ENCODE peak calls at places on chromosomes 4 and X, in six cellular contexts. One of them, this sample, is unnamed.
A peak's percentile ranks its signal among the peaks of the same experiment; 100 is the strongest.

GRCh38 chr4:142331132-142331531 is 515.0 kb downstream of the INPP4B start:
- DNase-seq in endothelial cell: no peak
- DNase-seq in stomach: no peak
- DNase-seq in cardiac muscle cell: no peak
- DNase-seq in Panc1: no peak
- DNase-seq in kidney epithelial cell: no peak
- DNase-seq in this sample: no peak

GRCh38 chr4:156294577-156294976 is 340.9 kb upstream of the CTSO start:
- DNase-seq in endothelial cell: peak; percentile 6
- DNase-seq in stomach: no peak
- DNase-seq in cardiac muscle cell: peak; percentile 49
- DNase-seq in Panc1: no peak
- DNase-seq in kidney epithelial cell: peak; percentile 73
- DNase-seq in this sample: peak; percentile 43

GRCh38 chrX:119790977-119791436 is 423 bp downstream of the RPL39 start:
- DNase-seq in endothelial cell: no peak
- DNase-seq in stomach: no peak
- DNase-seq in cardiac muscle cell: peak; percentile 17
- DNase-seq in Panc1: no peak
- DNase-seq in kidney epithelial cell: no peak
- DNase-seq in this sample: peak; percentile 26

GRCh38 chr4:48554606-48555005 is 64.6 kb downstream of the ZAR1 start:
- DNase-seq in endothelial cell: no peak
- DNase-seq in stomach: no peak
- DNase-seq in cardiac muscle cell: no peak
- DNase-seq in Panc1: no peak
- DNase-seq in kidney epithelial cell: no peak
- DNase-seq in this sample: no peak

GRCh38 chr4:45280121-45280520 is 553.8 kb upstream of the GNPDA2 start:
- DNase-seq in endothelial cell: no peak
- DNase-seq in stomach: no peak
- DNase-seq in cardiac muscle cell: no peak
- DNase-seq in Panc1: no peak
- DNase-seq in kidney epithelial cell: no peak
- DNase-seq in this sample: no peak

GRCh38 chr4:18077808-18078207 is 56.3 kb upstream of the LCORL start:
- DNase-seq in endothelial cell: no peak
- DNase-seq in stomach: no peak
- DNase-seq in cardiac muscle cell: no peak
- DNase-seq in Panc1: no peak
- DNase-seq in kidney epithelial cell: no peak
- DNase-seq in this sample: no peak

GRCh38 chrX:7132335-7133035 is 15.0 kb upstream of the STS start:
- DNase-seq in endothelial cell: peak; percentile 33
- DNase-seq in stomach: peak; percentile 90
- DNase-seq in cardiac muscle cell: peak; percentile 64
- DNase-seq in Panc1: no peak
- DNase-seq in kidney epithelial cell: peak; percentile 71
- DNase-seq in this sample: peak; percentile 81

GRCh38 chrX:150763810-150764209 is 70.6 kb downstream of the MTMR1 start:
- DNase-seq in endothelial cell: no peak
- DNase-seq in stomach: no peak
- DNase-seq in cardiac muscle cell: no peak
- DNase-seq in Panc1: no peak
- DNase-seq in kidney epithelial cell: no peak
- DNase-seq in this sample: no peak

GRCh38 chr4:154349829-154350228 is 141.8 kb downstream of the DCHS2 start:
- DNase-seq in endothelial cell: no peak
- DNase-seq in stomach: no peak
- DNase-seq in cardiac muscle cell: peak; percentile 49
- DNase-seq in Panc1: no peak
- DNase-seq in kidney epithelial cell: no peak
- DNase-seq in this sample: no peak

GRCh38 chr4:7306986-7307385 is 114.6 kb downstream of the SORCS2 start:
- DNase-seq in endothelial cell: no peak
- DNase-seq in stomach: no peak
- DNase-seq in cardiac muscle cell: no peak
- DNase-seq in Panc1: no peak
- DNase-seq in kidney epithelial cell: no peak
- DNase-seq in this sample: no peak

GRCh38 chr4:57233391-57233790 is 123.2 kb upstream of the IGFBP7 start:
- DNase-seq in endothelial cell: no peak
- DNase-seq in stomach: no peak
- DNase-seq in cardiac muscle cell: no peak
- DNase-seq in Panc1: no peak
- DNase-seq in kidney epithelial cell: no peak
- DNase-seq in this sample: no peak

GRCh38 chrX:115563633-115564182 is 2.7 kb downstream of the PLS3 start:
- DNase-seq in endothelial cell: no peak
- DNase-seq in stomach: no peak
- DNase-seq in cardiac muscle cell: no peak
- DNase-seq in Panc1: no peak
- DNase-seq in kidney epithelial cell: no peak
- DNase-seq in this sample: peak; percentile 8

GRCh38 chr4:67685532-67685859 is 15.5 kb downstream of the UBA6 start:
- DNase-seq in endothelial cell: no peak
- DNase-seq in stomach: no peak
- DNase-seq in cardiac muscle cell: no peak
- DNase-seq in Panc1: no peak
- DNase-seq in kidney epithelial cell: no peak
- DNase-seq in this sample: no peak

GRCh38 chr4:188428935-188429334 is 289.7 kb downstream of the TRIML1 start:
- DNase-seq in endothelial cell: peak; percentile 56
- DNase-seq in stomach: no peak
- DNase-seq in cardiac muscle cell: no peak
- DNase-seq in Panc1: no peak
- DNase-seq in kidney epithelial cell: peak; percentile 25
- DNase-seq in this sample: no peak

GRCh38 chr4:146648384-146648783 is 9.7 kb downstream of the POU4F2 start:
- DNase-seq in endothelial cell: no peak
- DNase-seq in stomach: no peak
- DNase-seq in cardiac muscle cell: no peak
- DNase-seq in Panc1: no peak
- DNase-seq in kidney epithelial cell: no peak
- DNase-seq in this sample: no peak

GRCh38 chrX:51759055-51759454 is 15.8 kb downstream of the GSPT2 start:
- DNase-seq in endothelial cell: no peak
- DNase-seq in stomach: no peak
- DNase-seq in cardiac muscle cell: no peak
- DNase-seq in Panc1: no peak
- DNase-seq in kidney epithelial cell: no peak
- DNase-seq in this sample: no peak

GRCh38 chr4:147408189-147408588 is 72.7 kb upstream of the EDNRA start:
- DNase-seq in endothelial cell: no peak
- DNase-seq in stomach: no peak
- DNase-seq in cardiac muscle cell: no peak
- DNase-seq in Panc1: no peak
- DNase-seq in kidney epithelial cell: no peak
- DNase-seq in this sample: no peak

GRCh38 chr4:121050251-121050650 is 22.1 kb downstream of the NDNF start:
- DNase-seq in endothelial cell: no peak
- DNase-seq in stomach: no peak
- DNase-seq in cardiac muscle cell: no peak
- DNase-seq in Panc1: no peak
- DNase-seq in kidney epithelial cell: no peak
- DNase-seq in this sample: no peak

DNA sequence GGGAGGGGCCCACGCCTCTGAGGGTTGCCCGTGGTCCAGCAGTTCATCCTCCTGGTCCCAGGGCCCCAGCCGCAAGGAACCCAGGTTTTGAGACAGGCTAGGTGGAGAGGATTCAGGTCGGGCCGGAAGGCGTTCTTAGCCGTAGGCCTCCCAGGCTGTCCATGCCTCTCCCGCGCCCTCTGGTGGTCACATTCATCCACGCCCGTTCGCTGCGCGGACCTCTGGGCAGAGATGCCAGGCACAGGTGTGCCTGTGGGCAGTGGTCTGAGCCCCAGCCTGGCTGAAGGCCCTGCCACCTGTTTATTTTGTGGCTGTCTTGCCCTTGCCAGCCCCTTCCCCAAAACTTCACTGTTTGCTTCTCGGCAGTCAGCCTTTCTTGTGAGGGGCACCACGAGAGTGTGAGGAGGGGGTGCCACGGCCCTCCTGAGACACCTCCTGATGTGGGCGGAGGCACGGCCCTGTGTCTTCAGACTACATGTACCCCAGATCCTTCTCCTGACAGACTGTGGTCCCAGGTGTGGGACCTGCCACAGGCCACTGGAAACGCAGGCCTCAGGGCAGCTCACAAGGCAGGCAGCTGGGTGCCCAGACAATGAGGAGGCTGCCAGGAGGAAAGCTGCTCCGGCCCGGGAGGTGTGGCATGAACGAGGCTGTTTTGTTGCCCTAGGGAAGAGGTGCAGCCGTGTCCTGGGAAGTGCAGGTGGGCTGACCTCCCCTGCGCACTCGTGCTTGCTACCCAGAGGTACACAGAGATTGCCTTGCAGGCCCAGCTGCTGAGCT is 5.0 kb downstream of the UVSSA start:
- DNase-seq in endothelial cell: peak; percentile 93
- DNase-seq in stomach: peak; percentile 93
- DNase-seq in cardiac muscle cell: peak; percentile 90
- DNase-seq in Panc1: peak; percentile 54
- DNase-seq in kidney epithelial cell: no peak
- DNase-seq in this sample: peak; percentile 89
- TF ChIP-seq CTCF in endothelial cell: peak; percentile 87
- TF ChIP-seq CTCF in stomach: peak; percentile 75
- TF ChIP-seq CTCF in cardiac muscle cell: peak; percentile 93
- TF ChIP-seq CTCF in Panc1: no peak
- TF ChIP-seq CTCF in kidney epithelial cell: peak; percentile 97
- TF ChIP-seq CTCF in this sample: peak; percentile 62

DNA sequence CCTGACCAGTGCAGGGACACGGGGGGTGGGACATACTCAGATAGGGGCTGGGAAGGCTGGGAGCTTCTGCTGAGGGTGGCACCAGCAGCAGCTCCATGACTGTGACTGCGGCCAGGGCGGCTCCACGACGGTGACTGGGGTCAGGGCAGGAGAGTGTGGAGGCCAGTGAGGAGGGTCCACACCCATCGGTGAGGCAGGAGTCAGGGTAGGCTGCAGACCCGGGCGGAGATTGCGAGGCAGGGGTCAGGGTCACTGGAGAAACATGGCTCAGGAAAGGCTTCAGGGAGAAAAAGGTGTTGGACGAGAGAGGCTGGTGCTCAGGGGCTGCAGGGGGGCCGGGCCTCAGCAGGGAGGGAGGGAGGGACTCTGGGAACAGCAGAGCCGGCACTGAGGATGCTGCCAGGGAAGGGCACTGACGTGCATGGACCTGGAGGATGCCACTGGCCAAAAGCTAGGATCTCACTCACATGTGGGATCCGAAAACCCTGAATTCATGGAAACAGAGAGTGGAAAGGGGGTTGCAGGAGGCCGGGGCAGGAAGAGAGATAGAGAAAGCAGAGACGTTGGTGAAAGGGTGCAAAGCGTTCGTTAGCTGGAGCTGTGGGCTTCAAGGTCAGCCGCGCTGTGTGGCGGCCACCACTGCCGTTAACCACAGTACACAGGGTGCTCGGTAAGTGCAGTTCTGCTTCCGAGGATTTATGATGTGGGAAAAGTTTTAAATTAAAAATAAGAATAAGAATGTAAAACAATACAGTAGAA is 22.0 kb downstream of the ATP5ME start:
- DNase-seq in endothelial cell: no peak
- DNase-seq in stomach: no peak
- DNase-seq in cardiac muscle cell: no peak
- DNase-seq in Panc1: no peak
- DNase-seq in kidney epithelial cell: no peak
- DNase-seq in this sample: no peak
- TF ChIP-seq CTCF in endothelial cell: no peak
- TF ChIP-seq CTCF in stomach: no peak
- TF ChIP-seq CTCF in cardiac muscle cell: no peak
- TF ChIP-seq CTCF in Panc1: no peak
- TF ChIP-seq CTCF in kidney epithelial cell: no peak
- TF ChIP-seq CTCF in this sample: no peak

GRCh38 chr4:4248885-4249203 is 821 bp upstream of the TMEM128 start:
- DNase-seq in endothelial cell: no peak
- DNase-seq in stomach: no peak
- DNase-seq in cardiac muscle cell: no peak
- DNase-seq in Panc1: no peak
- DNase-seq in kidney epithelial cell: no peak
- DNase-seq in this sample: no peak

GRCh38 chr4:4245172-4245571 is 2.9 kb downstream of the TMEM128 start:
- DNase-seq in endothelial cell: no peak
- DNase-seq in stomach: no peak
- DNase-seq in cardiac muscle cell: no peak
- DNase-seq in Panc1: no peak
- DNase-seq in kidney epithelial cell: no peak
- DNase-seq in this sample: no peak

GRCh38 chr4:4247711-4248035 is 350 bp downstream of the TMEM128 start:
- DNase-seq in endothelial cell: no peak
- DNase-seq in stomach: no peak
- DNase-seq in cardiac muscle cell: no peak
- DNase-seq in Panc1: no peak
- DNase-seq in kidney epithelial cell: no peak
- DNase-seq in this sample: no peak

GRCh38 chr4:4249876-4250275 is 1.9 kb upstream of the TMEM128 start:
- DNase-seq in endothelial cell: no peak
- DNase-seq in stomach: no peak
- DNase-seq in cardiac muscle cell: no peak
- DNase-seq in Panc1: no peak
- DNase-seq in kidney epithelial cell: no peak
- DNase-seq in this sample: no peak

DNA sequence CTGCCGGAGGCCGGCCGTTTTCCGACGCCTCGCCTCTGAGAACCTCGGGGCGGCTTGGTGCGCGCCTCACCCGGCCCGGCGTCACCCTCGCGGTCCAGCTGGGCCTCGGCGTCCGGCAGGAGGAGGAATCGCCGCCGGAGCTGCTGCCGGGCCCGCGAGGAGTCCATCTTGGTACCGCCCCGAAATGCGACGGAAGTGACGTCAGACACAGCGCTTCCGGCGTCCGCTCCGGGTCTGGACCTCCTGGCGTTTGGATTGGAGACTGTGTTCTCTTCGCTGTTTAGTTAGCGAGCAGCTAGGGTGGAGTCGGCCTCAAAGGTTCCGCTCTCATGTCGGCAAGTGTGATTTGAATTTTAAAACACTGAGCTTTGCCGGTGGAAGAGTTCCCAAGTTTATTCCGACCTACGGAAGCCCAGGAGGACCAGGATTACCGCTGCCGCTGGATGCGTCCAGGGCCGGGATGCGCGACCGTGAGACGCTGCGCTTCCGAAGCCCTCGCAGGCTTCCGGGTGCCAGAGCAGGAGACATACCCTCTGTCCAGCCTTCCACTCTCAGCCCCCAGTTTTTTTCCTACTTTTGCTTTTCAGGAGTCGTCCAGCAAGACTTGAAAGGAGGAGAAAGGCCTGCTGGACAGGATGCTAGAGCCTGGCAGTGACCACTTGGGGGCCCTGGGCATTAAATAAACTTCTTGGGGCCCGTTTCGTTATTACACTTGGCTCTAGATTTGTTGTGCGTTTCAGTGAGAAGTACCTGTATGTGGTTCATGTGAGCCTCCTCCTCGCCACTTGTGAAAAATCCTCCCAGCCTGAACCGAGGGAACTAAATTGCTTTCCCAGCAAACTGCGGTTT is at the start of gene TMEM128:
- DNase-seq in endothelial cell: peak; percentile 87
- DNase-seq in stomach: peak; percentile 94
- DNase-seq in cardiac muscle cell: peak; percentile 95
- DNase-seq in Panc1: peak; percentile 63
- DNase-seq in kidney epithelial cell: peak; percentile 58
- DNase-seq in this sample: peak; percentile 83
- TF ChIP-seq CTCF in endothelial cell: no peak
- TF ChIP-seq CTCF in stomach: peak; percentile 16
- TF ChIP-seq CTCF in cardiac muscle cell: peak; percentile 31
- TF ChIP-seq CTCF in Panc1: no peak
- TF ChIP-seq CTCF in kidney epithelial cell: peak; percentile 45
- TF ChIP-seq CTCF in this sample: no peak

GRCh38 chr4:144090744-144091143 is 49.8 kb downstream of the GYPA start:
- DNase-seq in endothelial cell: no peak
- DNase-seq in stomach: no peak
- DNase-seq in cardiac muscle cell: no peak
- DNase-seq in Panc1: no peak
- DNase-seq in kidney epithelial cell: no peak
- DNase-seq in this sample: no peak
- TF ChIP-seq CTCF in endothelial cell: no peak
- TF ChIP-seq CTCF in stomach: no peak
- TF ChIP-seq CTCF in cardiac muscle cell: no peak
- TF ChIP-seq CTCF in Panc1: no peak
- TF ChIP-seq CTCF in kidney epithelial cell: no peak
- TF ChIP-seq CTCF in this sample: no peak

This sample was measured in Calu3.